ENCODE peak calls at places on chromosomes 11 and 22, in five cellular contexts. G, P, F, K and S are unnamed samples.

GRCh38 chr22:50011447-50012200 is 941 bp downstream of the IL17REL start:
- DNase-seq in G (no peak), P (no peak), F (no peak), K (no peak), S (peak; percentile 64)

GRCh38 chr22:30940655-30941362 is 27.8 kb downstream of the MORC2 start:
- DNase-seq in G (no peak), P (no peak), F (no peak), K (no peak), S (no peak)

GRCh38 chr11:134150195-134150903 is 73.4 kb downstream of the NCAPD3 start:
- DNase-seq in G (no peak), P (no peak), F (no peak), K (no peak), S (no peak)

GRCh38 chr11:73227571-73228211 is 9.6 kb downstream of the P2RY2 start:
- DNase-seq in G (peak; percentile 87), P (no peak), F (no peak), K (no peak), S (peak; percentile 93)

GRCh38 chr11:115548878-115549528 is 44.8 kb upstream of the CADM1 start:
- DNase-seq in G (peak; percentile 60), P (no peak), F (no peak), K (peak; percentile 95), S (peak; percentile 85)

GRCh38 chr11:134034496-134035381 is 34.1 kb upstream of the JAM3 start:
- DNase-seq in G (no peak), P (no peak), F (no peak), K (no peak), S (no peak)

GRCh38 chr11:81772161-81772560 is 961.5 kb downstream of the FAM181B start:
- DNase-seq in G (no peak), P (no peak), F (no peak), K (no peak), S (peak; percentile 43)

GRCh38 chr11:123170929-123171328 is 24.1 kb downstream of the CLMP start:
- DNase-seq in G (no peak), P (no peak), F (no peak), K (no peak), S (no peak)

GRCh38 chr11:75588067-75588481 is 26.0 kb downstream of the SERPINH1 start:
- DNase-seq in G (no peak), P (peak; percentile 31), F (no peak), K (peak; percentile 61), S (no peak)

GRCh38 chr11:7511405-7511804 is 2.4 kb upstream of the PPFIBP2 start:
- DNase-seq in G (no peak), P (no peak), F (no peak), K (peak; percentile 15), S (no peak)

GRCh38 chr11:45922425-45923082 is at the start of gene LARGE2:
- DNase-seq in G (peak; percentile 86), P (peak; percentile 82), F (no peak), K (no peak), S (peak; percentile 88)

GRCh38 chr11:64123102-64123434 is 42.8 kb downstream of the MACROD1 start:
- DNase-seq in G (no peak), P (no peak), F (no peak), K (no peak), S (no peak)

GRCh38 chr22:28544431-28544868 is 135.2 kb downstream of the TTC28 start:
- DNase-seq in G (no peak), P (peak; percentile 31), F (no peak), K (no peak), S (no peak)

GRCh38 chr11:67262731-67263675 is 3.3 kb upstream of the GRK2 start:
- DNase-seq in G (peak; percentile 90), P (peak; percentile 86), F (no peak), K (peak; percentile 68), S (peak; percentile 91)

GRCh38 chr11:45100338-45100737 is 46.1 kb upstream of the PRDM11 start:
- DNase-seq in G (peak; percentile 48), P (no peak), F (no peak), K (no peak), S (peak; percentile 83)

GRCh38 chr22:48153726-48154125 is 1391.3 kb downstream of the TBC1D22A start:
- DNase-seq in G (no peak), P (no peak), F (no peak), K (no peak), S (no peak)

GRCh38 chr11:28730889-28731288 is 622.7 kb downstream of the METTL15 start:
- DNase-seq in G (no peak), P (no peak), F (no peak), K (no peak), S (no peak)

GRCh38 chr11:103808246-103808645 is 228.2 kb upstream of the DDI1 start:
- DNase-seq in G (no peak), P (no peak), F (no peak), K (no peak), S (no peak)

GRCh38 chr11:121246021-121246768 is 46.4 kb upstream of the SC5D start:
- DNase-seq in G (no peak), P (peak; percentile 55), F (no peak), K (no peak), S (no peak)

GRCh38 chr11:553083-553948 is 7.2 kb downstream of the LMNTD2 start:
- DNase-seq in G (no peak), P (no peak), F (no peak), K (no peak), S (no peak)

DNA sequence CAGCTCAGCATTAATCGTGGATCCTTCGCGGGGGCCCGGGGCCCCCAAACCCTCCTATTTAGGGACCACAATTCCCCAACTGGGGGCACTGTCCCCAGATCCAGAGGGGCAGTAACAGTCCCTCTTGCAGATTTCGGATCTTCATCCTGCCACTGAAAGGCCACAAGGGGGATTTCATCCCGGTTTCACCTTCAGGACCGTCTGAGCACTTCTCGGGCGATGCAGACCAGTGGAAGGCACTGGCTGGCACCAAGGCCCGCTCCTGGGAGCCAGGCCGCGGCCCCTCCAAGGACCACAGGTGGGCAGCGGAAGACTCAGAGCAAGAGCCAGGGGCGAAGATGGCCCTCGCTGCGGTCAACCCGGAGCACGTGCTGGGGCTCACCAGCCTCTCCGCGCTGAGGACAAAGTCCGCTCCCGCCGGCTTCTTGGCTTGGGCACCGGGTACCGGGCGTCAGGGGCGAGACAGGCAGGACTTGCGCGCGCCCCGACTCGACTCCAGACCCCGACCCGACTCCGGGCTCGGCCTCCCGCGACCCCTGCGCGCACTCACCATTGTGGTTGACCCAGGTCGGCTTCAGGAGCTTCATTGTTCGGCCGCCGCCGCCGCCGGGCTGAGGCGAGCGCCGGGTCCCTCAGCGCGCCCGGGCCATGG is 517 bp downstream of the HIRA start:
- DNase-seq in G (peak; percentile 67), P (peak; percentile 82), F (no peak), K (peak; percentile 39), S (peak; percentile 66)
- TF ChIP-seq CREB1 in G (no peak), P (no peak), F (no peak), K (no peak), S (no peak)

GRCh38 chr22:42926768-42927167 is 69.7 kb upstream of the ARFGAP3 start:
- DNase-seq in G (no peak), P (no peak), F (no peak), K (no peak), S (no peak)

GRCh38 chr22:42924436-42924835 is 67.4 kb upstream of the ARFGAP3 start:
- DNase-seq in G (no peak), P (no peak), F (no peak), K (no peak), S (no peak)

GRCh38 chr22:42927966-42928365 is 70.9 kb upstream of the ARFGAP3 start:
- DNase-seq in G (no peak), P (no peak), F (no peak), K (no peak), S (no peak)

GRCh38 chr22:42926034-42926433 is 69.0 kb upstream of the ARFGAP3 start:
- DNase-seq in G (no peak), P (no peak), F (no peak), K (no peak), S (no peak)

DNA sequence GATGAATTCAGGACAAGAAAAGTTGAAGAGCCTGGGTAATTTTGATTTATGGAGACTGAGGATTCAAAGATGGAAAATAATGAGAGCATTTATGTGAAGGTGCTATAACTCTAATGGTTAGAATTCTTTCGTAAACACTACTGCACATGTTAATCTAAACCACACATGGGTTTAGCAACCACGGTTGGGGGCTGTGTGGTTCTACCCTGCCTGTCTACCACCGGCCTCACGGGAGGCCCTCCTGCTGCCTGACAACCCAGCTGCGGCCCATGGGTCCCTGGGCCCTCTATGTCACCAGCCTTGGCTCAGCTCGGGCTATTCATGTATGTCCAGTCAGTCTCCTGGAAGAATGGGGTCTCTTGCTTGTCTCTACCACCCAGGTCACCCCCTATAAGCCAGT is 68.5 kb upstream of the ARFGAP3 start:
- DNase-seq in G (no peak), P (no peak), F (no peak), K (no peak), S (no peak)
- H3K4me1 ChIP-seq in G (peaks cover 6% of the 10 kb centered on the region), P (peaks cover 21% of the 10 kb centered on the region), F (peaks cover 47% of the 10 kb centered on the region), K (peaks cover 74% of the 10 kb centered on the region), S (peaks cover 12% of the 10 kb centered on the region)

GRCh38 chr11:127050141-127050632 is 49.6 kb upstream of the KIRREL3 start:
- DNase-seq in G (no peak), P (no peak), F (no peak), K (no peak), S (no peak)
- TF ChIP-seq CREB1 in G (no peak), P (no peak), F (no peak), K (no peak), S (no peak)

GRCh38 chr11:69339041-69339733 is 45.2 kb downstream of the MYEOV start:
- DNase-seq in G (no peak), P (no peak), F (no peak), K (no peak), S (no peak)
- H3K4me1 ChIP-seq in G (no peaks in the 10 kb centered on the region), P (no peaks in the 10 kb centered on the region), F (peaks cover 12% of the 10 kb centered on the region), K (peaks cover 11% of the 10 kb centered on the region), S (no peaks in the 10 kb centered on the region)

DNA sequence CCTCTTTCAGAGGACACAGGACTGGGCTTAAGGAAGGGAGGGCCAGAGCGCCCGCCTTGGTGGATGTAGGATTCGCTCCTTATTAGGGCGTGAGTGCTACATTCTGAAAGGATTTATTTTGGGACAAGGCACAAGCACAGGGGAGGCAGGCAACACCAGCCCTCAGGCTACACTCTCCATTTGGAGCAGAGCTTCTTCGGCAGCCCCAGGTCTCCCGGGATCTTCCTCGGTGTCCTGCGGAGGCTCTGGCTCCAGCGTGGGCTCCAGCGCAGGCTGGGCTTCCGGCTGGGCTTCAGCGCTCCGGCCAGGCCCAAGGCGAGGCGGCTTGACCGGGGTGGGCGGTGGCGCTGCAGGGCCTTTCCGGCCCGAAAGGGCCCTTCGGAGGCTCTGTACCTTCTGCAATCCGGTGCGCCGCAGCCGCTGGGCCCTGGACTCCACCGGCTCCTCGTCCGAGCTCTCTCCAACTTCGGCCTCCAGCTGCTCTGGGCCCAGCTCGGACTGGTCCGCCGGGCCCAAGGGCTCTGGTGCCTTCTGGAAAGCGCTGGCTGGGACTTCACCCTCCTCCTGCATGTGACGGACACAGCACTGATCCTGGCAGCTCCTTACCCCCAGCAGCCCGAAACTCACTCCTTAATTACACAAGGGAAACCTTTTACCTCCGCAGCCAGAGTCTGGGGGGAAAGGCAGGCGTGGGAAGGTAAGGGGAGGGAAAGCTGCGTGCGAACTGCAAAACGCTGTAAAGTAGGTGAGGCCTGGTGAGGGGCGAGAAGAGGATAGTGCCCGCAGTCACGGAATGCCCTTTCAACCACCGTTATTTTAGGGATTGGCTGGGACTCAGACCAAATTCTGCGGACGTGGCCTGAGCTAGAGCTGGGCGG is 1.1 kb downstream of the CAVIN3 start:
- DNase-seq in G (peak; percentile 73), P (no peak), F (no peak), K (no peak), S (peak; percentile 66)
- TF ChIP-seq CREB1 in G (no peak), P (no peak), F (no peak), K (no peak), S (no peak)

DNA sequence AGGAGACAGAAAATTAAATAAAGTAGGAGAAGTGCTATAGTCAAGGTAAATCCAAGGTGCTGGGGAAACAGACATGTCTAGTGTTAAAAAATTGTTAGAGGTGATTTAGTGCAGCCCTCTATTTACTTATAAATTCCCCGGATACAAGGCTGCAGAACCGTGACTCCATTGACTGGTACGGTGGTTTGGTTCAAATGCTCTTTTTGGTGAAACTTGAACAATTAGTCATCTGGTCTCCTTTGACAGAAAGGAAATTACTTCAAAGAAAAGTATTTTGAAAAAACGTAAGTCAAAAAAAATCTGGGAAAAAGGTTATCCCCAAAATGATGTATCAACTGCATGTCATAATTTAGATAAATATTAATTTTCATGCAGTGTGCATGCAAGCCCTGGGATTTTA is 399.2 kb downstream of the CNTN5 start:
- DNase-seq in G (no peak), P (no peak), F (no peak), K (no peak), S (no peak)
- H3K4me1 ChIP-seq in G (peaks cover 33% of the 10 kb centered on the region), P (no peaks in the 10 kb centered on the region), F (no peaks in the 10 kb centered on the region), K (no peaks in the 10 kb centered on the region), S (peaks cover 61% of the 10 kb centered on the region)